ENCODE peak calls at places on chromosomes 16 and 17, in ten cellular contexts. O, M, S, H, E, J, V, Q, U and P are unnamed samples.

GRCh38 chr17:72661093-72661944 is 431.2 kb downstream of the SLC39A11 start:
- DNase-seq in O (peak; percentile 55), M (no peak), S (no peak), H (peak; percentile 99), E (no peak), J (no peak), V (no peak), Q (no peak), U (no peak), P (no peak)

GRCh38 chr16:14286381-14287230 is 215.5 kb downstream of the MRTFB start:
- DNase-seq in O (no peak), M (no peak), S (no peak), H (no peak), E (no peak), J (no peak), V (no peak), Q (peak; percentile 44), U (no peak), P (peak; percentile 47)

GRCh38 chr17:45287526-45288264 is 25.8 kb upstream of the SPATA32 start:
- DNase-seq in O (peak; percentile 16), M (no peak), S (no peak), H (no peak), E (no peak), J (no peak), V (peak; percentile 63), Q (no peak), U (no peak), P (peak; percentile 21)

GRCh38 chr16:1584926-1585487 is 26.9 kb downstream of the IFT140 start:
- DNase-seq in O (no peak), M (no peak), S (no peak), H (no peak), E (no peak), J (no peak), V (no peak), Q (no peak), U (no peak), P (no peak)

GRCh38 chr16:47019563-47019962 is 46.1 kb upstream of the DNAJA2 start:
- DNase-seq in O (peak; percentile 3), M (no peak), S (no peak), H (no peak), E (no peak), J (no peak), V (no peak), Q (no peak), U (no peak), P (no peak)

GRCh38 chr16:30085247-30085646 is 6.5 kb downstream of the TBX6 start:
- DNase-seq in O (no peak), M (no peak), S (no peak), H (no peak), E (no peak), J (no peak), V (no peak), Q (no peak), U (no peak), P (no peak)

GRCh38 chr17:60524463-60525346 is 1.3 kb downstream of the APPBP2 start:
- DNase-seq in O (peak; percentile 22), M (no peak), S (no peak), H (no peak), E (no peak), J (no peak), V (peak; percentile 20), Q (no peak), U (no peak), P (no peak)

GRCh38 chr17:53792997-53793396 is 29.7 kb upstream of the KIF2B start:
- DNase-seq in O (no peak), M (no peak), S (no peak), H (no peak), E (no peak), J (no peak), V (no peak), Q (no peak), U (no peak), P (no peak)

GRCh38 chr16:6803171-6803570 is 529.5 kb upstream of the RBFOX1 start:
- DNase-seq in O (no peak), M (no peak), S (no peak), H (no peak), E (no peak), J (no peak), V (no peak), Q (no peak), U (no peak), P (peak; percentile 73)